ENCODE peak calls at places on chromosomes 4 and X, in nine cellular contexts. F, Y, B, K, O, L, H, C and X are unnamed samples.

GRCh38 chrX:79270401-79270800 is 96.7 kb downstream of the ITM2A start:
- DNase-seq in H (no peak), F (peak), C (peak), K (peak), B (no peak), Y (no peak), O (peak), L (peak), X (no peak)

GRCh38 chrX:15299945-15300851 is 15.2 kb downstream of the ASB11 start:
- DNase-seq in K (no peak), L (peak), Y (no peak), C (no peak), F (no peak), O (no peak), B (peak), H (peak), X (no peak)

GRCh38 chrX:130887392-130887791 is 15.6 kb downstream of the ENOX2 start:
- DNase-seq in L (no peak), F (no peak), H (no peak), C (no peak), Y (no peak), K (no peak), O (no peak), B (no peak), X (no peak)

GRCh38 chr4:13942936-13943335 is 315.4 kb upstream of the BOD1L1 start:
- DNase-seq in H (no peak), C (no peak), K (no peak), B (no peak), Y (no peak), L (no peak), F (no peak), O (no peak), X (no peak)

GRCh38 chr4:121792966-121793365 is 8.2 kb upstream of the EXOSC9 start:
- DNase-seq in F (no peak), L (no peak), O (no peak), B (no peak), H (no peak), C (no peak), Y (no peak), K (no peak), X (no peak)

GRCh38 chr4:120290553-120290952 is 223.9 kb upstream of the MAD2L1 start:
- DNase-seq in K (no peak), Y (no peak), C (no peak), O (no peak), F (no peak), H (no peak), L (no peak), B (no peak), X (no peak)

GRCh38 chr4:189124149-189124758 is 816.4 kb upstream of the FRG1 start:
- DNase-seq in B (no peak), Y (no peak), L (no peak), H (peak), C (no peak), F (no peak), O (no peak), K (no peak), X (peak)

GRCh38 chrX:133297284-133297683 is 79.1 kb upstream of the TFDP3 start:
- DNase-seq in C (no peak), H (no peak), K (no peak), L (no peak), Y (no peak), F (no peak), O (no peak), B (peak), X (no peak)

GRCh38 chrX:41889317-41890025 is 33.9 kb downstream of the CASK start:
- DNase-seq in F (no peak), K (no peak), O (no peak), H (peak), B (peak), Y (no peak), L (no peak), C (no peak), X (peak)

GRCh38 chrX:43349363-43349762 is 306.7 kb upstream of the MAOA start:
- DNase-seq in L (peak), K (peak), H (no peak), F (no peak), C (no peak), B (peak), O (peak), Y (peak), X (no peak)

GRCh38 chr4:156615066-156615514 is 356.5 kb downstream of the PDGFC start:
- DNase-seq in K (no peak), L (no peak), B (peak), Y (no peak), C (no peak), F (no peak), H (peak), O (no peak), X (no peak)

GRCh38 chr4:54155936-54156335 is 56.0 kb downstream of the GSX2 start:
- DNase-seq in O (no peak), H (no peak), L (no peak), K (no peak), F (no peak), Y (no peak), C (no peak), B (peak), X (no peak)

GRCh38 chrX:46574337-46574940 is 874 bp downstream of the CHST7 start:
- DNase-seq in Y (no peak), O (peak), K (no peak), L (no peak), B (no peak), F (peak), H (no peak), C (no peak), X (no peak)

GRCh38 chr4:175934492-175934891 is 122.4 kb upstream of the GPM6A start:
- DNase-seq in F (no peak), H (no peak), C (no peak), Y (no peak), B (no peak), L (no peak), O (no peak), K (no peak), X (no peak)

GRCh38 chrX:5916945-5917344 is 311.7 kb downstream of the NLGN4X start:
- DNase-seq in B (no peak), H (no peak), Y (no peak), L (no peak), K (no peak), O (no peak), C (no peak), F (no peak), X (no peak)

GRCh38 chr4:76434901-76435688 is at the start of gene SHROOM3:
- DNase-seq in B (peak), O (no peak), K (no peak), C (no peak), H (peak), L (no peak), Y (no peak), F (no peak), X (peak)

GRCh38 chrX:118756111-118756510 is 28.7 kb downstream of the IL13RA1 start:
- DNase-seq in Y (no peak), F (no peak), B (peak), L (no peak), H (no peak), K (no peak), C (no peak), O (no peak), X (no peak)

GRCh38 chrX:154360155-154360713 is 14.2 kb downstream of the FLNA start:
- DNase-seq in C (no peak), O (no peak), B (no peak), H (no peak), K (no peak), L (no peak), Y (no peak), F (no peak), X (no peak)

GRCh38 chr4:52823478-52824092 is 38.5 kb upstream of the RASL11B start:
- DNase-seq in H (peak), F (no peak), K (no peak), L (no peak), B (no peak), C (no peak), O (no peak), Y (no peak), X (no peak)

GRCh38 chr4:83010522-83011318 is at the start of gene LIN54:
- DNase-seq in L (peak), Y (peak), H (peak), C (peak), K (peak), O (peak), B (peak), F (peak), X (peak)

GRCh38 chr4:87965501-87965975 is 10.0 kb upstream of the SPP1 start:
- DNase-seq in Y (no peak), C (no peak), L (no peak), B (no peak), O (no peak), H (no peak), K (no peak), F (no peak), X (no peak)

GRCh38 chr4:10074767-10075105 is 41.9 kb downstream of the WDR1 start:
- DNase-seq in Y (no peak), C (no peak), O (no peak), F (no peak), H (peak), B (peak), L (no peak), K (no peak), X (no peak)

GRCh38 chr4:113398441-113399143 is 349.1 kb downstream of the ANK2 start:
- DNase-seq in H (no peak), L (no peak), Y (no peak), K (no peak), F (no peak), B (no peak), O (no peak), C (no peak), X (no peak)

GRCh38 chrX:17414839-17415238 is 39.8 kb downstream of the NHS start:
- DNase-seq in Y (peak), H (no peak), F (no peak), B (no peak), O (no peak), C (peak), L (no peak), K (no peak), X (no peak)

GRCh38 chrX:115579786-115580294 is 18.9 kb downstream of the PLS3 start:
- DNase-seq in C (no peak), O (no peak), F (no peak), L (no peak), B (no peak), K (no peak), H (no peak), Y (no peak), X (no peak)

GRCh38 chr4:71184195-71184781 is 154.5 kb upstream of the SLC4A4 start:
- DNase-seq in C (peak), Y (peak), F (no peak), B (peak), K (no peak), H (peak), L (peak), O (peak), X (no peak)

GRCh38 chrX:45140812-45141211 is 59.9 kb downstream of the DIPK2B start:
- DNase-seq in B (no peak), K (no peak), O (no peak), F (no peak), Y (no peak), L (no peak), H (no peak), C (no peak), X (no peak)

GRCh38 chr4:149885896-149886295 is 70.3 kb upstream of the IQCM start:
- DNase-seq in L (no peak), K (no peak), B (peak), Y (no peak), C (no peak), H (peak), O (no peak), F (no peak), X (no peak)

GRCh38 chr4:143294310-143294709 is 42.4 kb upstream of the GAB1 start:
- DNase-seq in K (no peak), H (no peak), F (no peak), C (peak), Y (no peak), B (peak), L (no peak), O (no peak), X (no peak)

GRCh38 chr4:7827566-7827965 is 112.1 kb downstream of the AFAP1 start:
- DNase-seq in B (no peak), C (no peak), F (no peak), K (no peak), Y (no peak), L (no peak), O (no peak), H (no peak), X (no peak)

GRCh38 chr4:5238106-5238505 is 186.8 kb downstream of the STK32B start:
- DNase-seq in H (no peak), O (no peak), B (no peak), L (no peak), K (no peak), F (no peak), Y (no peak), C (no peak), X (no peak)

GRCh38 chr4:139416073-139416673 is 37.7 kb upstream of the RAB33B start:
- DNase-seq in C (no peak), F (peak), Y (no peak), H (peak), B (peak), O (no peak), K (peak), L (peak), X (peak)

GRCh38 chr4:82136161-82136801 is 237.5 kb downstream of the HNRNPD start:
- DNase-seq in C (no peak), Y (no peak), B (no peak), H (no peak), L (no peak), O (no peak), F (no peak), K (no peak), X (no peak)